ENCODE peak calls at places on chromosomes 12 and 14, in nine cellular contexts. M is suprapubic skin, H is AG09319, E is breast epithelium, B is GM20000, X is stomach, A is B cell, J is omental fat pad, I is upper lobe of right lung. N is an unnamed sample.

GRCh38 chr12:10732554-10732953 is 9.4 kb upstream of the YBX3 start:
- DNase-seq in M (no peak), H (no peak), E (no peak), B (no peak), X (no peak), A (no peak), J (no peak), I (no peak), N (no peak)

GRCh38 chr12:6792522-6793201 is 3.3 kb downstream of the CD4 start:
- DNase-seq in M (no peak), H (no peak), E (no peak), B (no peak), X (no peak), A (no peak), J (no peak), I (no peak), N (peak)

GRCh38 chr12:122793685-122794106 is 19.3 kb downstream of the CCDC62 start:
- DNase-seq in M (no peak), H (no peak), E (no peak), B (peak), X (no peak), A (peak), J (no peak), I (no peak), N (peak)

GRCh38 chr12:11771895-11772502 is 122.5 kb downstream of the ETV6 start:
- DNase-seq in M (no peak), H (no peak), E (no peak), B (no peak), X (no peak), A (no peak), J (no peak), I (no peak), N (no peak)

GRCh38 chr12:131129839-131130238 is 176.1 kb downstream of the ADGRD1 start:
- DNase-seq in M (peak), H (no peak), E (no peak), B (no peak), X (no peak), A (peak), J (peak), I (peak), N (no peak)

GRCh38 chr12:94041833-94042232 is 106.5 kb upstream of the PLXNC1 start:
- DNase-seq in M (no peak), H (no peak), E (no peak), B (no peak), X (no peak), A (no peak), J (no peak), I (no peak), N (no peak)

GRCh38 chr14:48842785-48843184 is 743.4 kb downstream of the RPS29 start:
- DNase-seq in M (no peak), H (no peak), E (no peak), B (no peak), X (no peak), A (no peak), J (no peak), I (no peak), N (no peak)

GRCh38 chr14:81172353-81172752 is 48.4 kb downstream of the GTF2A1 start:
- DNase-seq in M (no peak), H (peak), E (no peak), B (no peak), X (no peak), A (no peak), J (no peak), I (no peak), N (no peak)

GRCh38 chr12:47988073-47989022 is 15.9 kb downstream of the COL2A1 start:
- DNase-seq in M (peak), H (no peak), E (no peak), B (no peak), X (no peak), A (no peak), J (no peak), I (no peak), N (no peak)

GRCh38 chr12:50620975-50621360 is 116.2 kb downstream of the DIP2B start:
- DNase-seq in M (no peak), H (no peak), E (no peak), B (no peak), X (no peak), A (no peak), J (no peak), I (no peak), N (no peak)

DNA sequence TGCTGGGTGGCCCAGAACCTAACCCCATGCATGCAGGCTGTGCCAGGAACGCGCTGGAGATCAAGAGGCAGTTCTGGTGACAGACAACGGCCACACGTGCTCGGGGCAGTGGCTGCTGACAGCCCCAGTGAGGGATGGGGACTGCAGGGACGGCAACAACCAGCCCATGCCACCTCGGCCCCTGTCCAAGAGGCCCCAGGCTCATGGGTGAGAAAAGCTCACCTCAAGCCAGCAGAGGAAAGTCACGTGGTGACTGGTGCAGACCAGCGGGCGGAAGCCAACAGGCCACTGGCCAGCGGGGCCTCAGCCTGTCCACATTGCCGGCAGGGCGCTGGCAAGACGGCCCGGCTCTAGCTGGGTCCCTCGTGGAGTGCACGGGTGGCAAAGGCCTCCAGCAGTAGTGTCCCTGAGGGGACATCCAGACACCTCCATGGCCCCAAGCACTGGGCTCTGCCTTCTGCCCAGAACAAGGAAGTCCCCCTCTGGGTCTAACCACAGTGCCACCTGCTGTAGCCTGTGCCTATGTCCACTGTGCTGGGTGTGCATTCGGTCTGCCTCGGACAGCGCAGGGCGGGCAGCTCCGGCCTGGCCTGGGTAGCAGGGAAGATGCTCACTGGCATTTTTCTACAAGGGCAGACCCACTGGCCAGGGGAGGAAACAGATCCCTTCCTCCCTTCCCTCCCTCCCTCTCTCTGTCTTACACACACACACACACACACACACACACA is 134.1 kb downstream of the NCOR2 start:
- DNase-seq in M (no peak), H (no peak), E (peak), B (no peak), X (peak), A (no peak), J (no peak), I (no peak), N (no peak)
- TF ChIP-seq CTCF in M (no peak), H (no peak), E (no peak), B (no peak), X (no peak), A (no peak), J (no peak), I (no peak), N (no peak)

GRCh38 chr12:43730283-43730682 is 28.3 kb downstream of the PUS7L start:
- DNase-seq in M (no peak), H (no peak), E (no peak), B (no peak), X (no peak), A (no peak), J (no peak), I (no peak), N (no peak)

GRCh38 chr12:43728698-43729097 is 29.9 kb downstream of the PUS7L start:
- DNase-seq in M (no peak), H (no peak), E (no peak), B (no peak), X (no peak), A (no peak), J (no peak), I (no peak), N (no peak)

GRCh38 chr12:43722621-43723020 is 36.0 kb downstream of the PUS7L start:
- DNase-seq in M (no peak), H (no peak), E (no peak), B (no peak), X (no peak), A (no peak), J (no peak), I (no peak), N (no peak)

GRCh38 chr12:43723134-43723533 is 35.5 kb downstream of the PUS7L start:
- DNase-seq in M (no peak), H (no peak), E (no peak), B (no peak), X (no peak), A (no peak), J (no peak), I (no peak), N (no peak)

GRCh38 chr12:43728117-43728516 is 30.5 kb downstream of the PUS7L start:
- DNase-seq in M (no peak), H (no peak), E (no peak), B (no peak), X (no peak), A (no peak), J (no peak), I (no peak), N (no peak)
- TF ChIP-seq CTCF in M (no peak), H (peak), E (no peak), B (no peak), X (no peak), A (peak), J (no peak), I (peak), N (peak)

GRCh38 chr14:105974902-105975301 is 448.5 kb downstream of the TMEM121 start:
- DNase-seq in M (no peak), H (no peak), E (no peak), B (peak), X (no peak), A (peak), J (no peak), I (no peak), N (peak)
- TF ChIP-seq CTCF in M (no peak), H (no peak), E (no peak), B (peak), X (no peak), A (peak), J (no peak), I (peak), N (peak)

GRCh38 chr12:112822056-112822455 is 30.5 kb downstream of the RPH3A start:
- DNase-seq in M (no peak), H (no peak), E (no peak), B (no peak), X (no peak), A (no peak), J (no peak), I (no peak), N (no peak)

GRCh38 chr12:112826011-112826410 is 34.5 kb downstream of the RPH3A start:
- DNase-seq in M (no peak), H (no peak), E (no peak), B (no peak), X (no peak), A (no peak), J (no peak), I (no peak), N (no peak)

GRCh38 chr12:112824701-112825100 is 33.2 kb downstream of the RPH3A start:
- DNase-seq in M (no peak), H (no peak), E (no peak), B (no peak), X (no peak), A (no peak), J (no peak), I (no peak), N (no peak)

GRCh38 chr12:112824166-112824565 is 32.6 kb downstream of the RPH3A start:
- DNase-seq in M (no peak), H (no peak), E (no peak), B (no peak), X (no peak), A (no peak), J (no peak), I (no peak), N (no peak)

DNA sequence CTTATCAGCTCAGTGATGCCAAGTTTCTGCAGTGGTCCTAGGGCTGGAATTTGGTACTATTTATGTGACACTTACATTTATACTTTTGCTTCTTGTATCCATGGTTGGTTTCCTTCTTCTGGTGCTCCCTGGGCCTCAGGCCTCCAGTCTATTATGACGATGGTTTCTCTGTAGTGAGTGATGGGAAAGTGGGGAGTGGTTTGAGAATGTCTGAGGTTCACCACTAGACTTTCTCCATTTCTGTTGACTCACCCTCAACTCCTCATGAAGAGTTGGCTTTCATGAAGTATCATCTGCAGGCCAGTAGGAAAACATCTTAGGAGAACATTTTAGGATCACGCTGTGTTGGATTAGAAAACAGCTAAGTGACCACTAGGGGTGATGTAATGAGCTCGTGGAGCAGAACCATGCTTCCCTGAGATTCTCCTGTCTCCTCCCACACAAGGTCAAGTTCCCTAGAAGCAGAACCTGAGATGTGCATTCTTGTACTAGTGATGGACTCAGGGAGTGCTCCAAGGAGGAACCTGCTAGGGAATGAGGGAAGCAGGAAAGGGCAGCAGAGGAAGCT is 32.1 kb downstream of the RPH3A start:
- DNase-seq in M (no peak), H (no peak), E (no peak), B (no peak), X (no peak), A (no peak), J (no peak), I (no peak), N (no peak)
- TF ChIP-seq CTCF in M (no peak), H (no peak), E (no peak), B (no peak), X (no peak), A (no peak), J (no peak), I (no peak), N (no peak)

GRCh38 chr12:18549598-18549997 is 188.2 kb downstream of the PLCZ1 start:
- DNase-seq in M (no peak), H (no peak), E (no peak), B (no peak), X (no peak), A (no peak), J (no peak), I (no peak), N (no peak)
- TF ChIP-seq CTCF in M (no peak), H (no peak), E (no peak), B (no peak), X (no peak), A (no peak), J (no peak), I (no peak), N (no peak)

GRCh38 chr12:69672195-69672594 is 26.9 kb downstream of the BEST3 start:
- DNase-seq in M (no peak), H (no peak), E (no peak), B (no peak), X (no peak), A (no peak), J (no peak), I (no peak), N (no peak)

GRCh38 chr12:69679119-69679518 is 20.0 kb downstream of the BEST3 start:
- DNase-seq in M (no peak), H (no peak), E (no peak), B (no peak), X (no peak), A (no peak), J (no peak), I (no peak), N (no peak)

GRCh38 chr12:69682136-69682755 is 16.9 kb downstream of the BEST3 start:
- DNase-seq in M (no peak), H (no peak), E (no peak), B (no peak), X (no peak), A (no peak), J (no peak), I (no peak), N (no peak)

GRCh38 chr12:69671597-69671996 is 27.5 kb downstream of the BEST3 start:
- DNase-seq in M (no peak), H (no peak), E (no peak), B (no peak), X (no peak), A (no peak), J (no peak), I (no peak), N (no peak)

DNA sequence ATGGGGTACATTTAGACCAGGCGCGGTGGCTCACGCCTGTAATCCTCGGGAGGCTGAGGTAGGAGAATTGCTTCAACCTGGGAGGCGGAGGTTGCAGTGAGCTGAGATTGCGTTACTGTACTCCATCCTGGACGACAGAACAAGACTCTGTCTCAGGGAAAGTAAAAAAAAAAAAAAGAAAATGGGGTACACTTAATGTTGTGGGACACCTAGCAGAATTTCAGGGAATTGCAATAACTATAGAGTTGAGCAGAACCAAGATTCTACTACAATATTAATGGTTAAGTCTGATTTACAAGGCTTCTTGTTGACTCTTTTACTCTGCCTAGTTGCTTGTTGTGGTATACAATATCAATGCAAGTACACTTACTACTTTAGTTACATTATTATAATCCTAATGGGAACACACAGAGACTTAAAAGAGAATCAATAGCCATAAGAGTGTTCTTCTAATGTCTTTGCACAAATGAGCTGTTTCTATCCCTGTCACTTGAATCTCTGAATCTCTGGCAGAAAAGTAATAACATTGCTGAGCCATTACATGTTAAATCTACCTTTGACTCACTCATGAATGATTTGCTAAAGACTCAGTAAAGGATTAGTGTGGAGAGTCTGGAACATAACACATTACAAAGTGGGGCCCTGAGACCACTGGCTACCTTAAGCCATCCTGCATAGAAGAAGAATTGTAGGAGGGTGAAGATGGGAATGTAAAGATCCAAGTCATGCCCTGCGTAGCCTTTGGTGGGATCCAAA is 22.7 kb downstream of the BEST3 start:
- DNase-seq in M (no peak), H (no peak), E (no peak), B (no peak), X (no peak), A (no peak), J (no peak), I (no peak), N (no peak)
- TF ChIP-seq CTCF in M (no peak), H (no peak), E (no peak), B (no peak), X (no peak), A (no peak), J (no peak), I (no peak), N (no peak)

N was measured in activated CD8-positive, alpha-beta T cell treated with anti-CD3 and anti-CD28 coated beads for 36 hours.